ENCODE peak calls at places on chromosomes 4 and X, in six cellular contexts. V, W, U, F, I and Y are unnamed samples.

GRCh38 chrX:54044877-54045328 is 630 bp upstream of the PHF8 start:
- DNase-seq in V (no peak), W (peak; percentile 60), U (peak; percentile 8), F (no peak), I (peak; percentile 49), Y (peak; percentile 85)

GRCh38 chr4:169342159-169342865 is 71.6 kb upstream of the SH3RF1 start:
- DNase-seq in V (no peak), W (no peak), U (no peak), F (no peak), I (no peak), Y (no peak)

GRCh38 chr4:12116009-12116542 is 687.4 kb upstream of the HS3ST1 start:
- DNase-seq in V (no peak), W (no peak), U (no peak), F (no peak), I (no peak), Y (no peak)

GRCh38 chr4:98631506-98631905 is 26.9 kb downstream of the TSPAN5 start:
- DNase-seq in V (no peak), W (no peak), U (no peak), F (no peak), I (no peak), Y (peak; percentile 10)

GRCh38 chr4:112523764-112524505 is 8.0 kb upstream of the NEUROG2 start:
- DNase-seq in V (no peak), W (peak; percentile 17), U (no peak), F (peak; percentile 61), I (peak; percentile 54), Y (peak; percentile 79)

GRCh38 chr4:151486166-151486565 is 77.2 kb downstream of the FHIP1A start:
- DNase-seq in V (no peak), W (no peak), U (peak; percentile 86), F (no peak), I (no peak), Y (no peak)

GRCh38 chrX:105191878-105192277 is 28.6 kb downstream of the TEX13A start:
- DNase-seq in V (peak; percentile 5), W (no peak), U (peak; percentile 5), F (peak; percentile 23), I (no peak), Y (peak; percentile 32)

GRCh38 chr4:113472864-113473263 is 288.7 kb downstream of the CAMK2D start:
- DNase-seq in V (no peak), W (no peak), U (no peak), F (no peak), I (no peak), Y (no peak)

GRCh38 chr4:8766610-8767009 is 105.0 kb downstream of the HMX1 start:
- DNase-seq in V (no peak), W (no peak), U (no peak), F (no peak), I (no peak), Y (no peak)

GRCh38 chr4:1407657-1408333 is 1.6 kb upstream of the NKX1-1 start:
- DNase-seq in V (no peak), W (no peak), U (no peak), F (no peak), I (no peak), Y (no peak)

GRCh38 chrX:131752493-131753198 is 208.8 kb downstream of the OR13H1 start:
- DNase-seq in V (peak; percentile 89), W (no peak), U (no peak), F (no peak), I (peak; percentile 60), Y (peak; percentile 89)

GRCh38 chrX:16785247-16786138 is 773 bp upstream of the TXLNG start:
- DNase-seq in V (no peak), W (no peak), U (no peak), F (peak; percentile 10), I (no peak), Y (no peak)

GRCh38 chr4:23962462-23962861 is 72.6 kb upstream of the PPARGC1A start:
- DNase-seq in V (no peak), W (no peak), U (no peak), F (no peak), I (peak; percentile 28), Y (peak; percentile 58)

GRCh38 chr4:103425406-103425805 is 227.3 kb upstream of the CENPE start:
- DNase-seq in V (no peak), W (no peak), U (no peak), F (no peak), I (no peak), Y (no peak)

GRCh38 chr4:39304651-39305050 is 61.5 kb downstream of the RFC1 start:
- DNase-seq in V (no peak), W (no peak), U (peak; percentile 5), F (peak; percentile 79), I (no peak), Y (no peak)

GRCh38 chr4:181166742-181167399 is 1076.3 kb upstream of the TENM3 start:
- DNase-seq in V (no peak), W (no peak), U (no peak), F (no peak), I (no peak), Y (no peak)

GRCh38 chr4:6441202-6441582 is 31.2 kb downstream of the PPP2R2C start:
- DNase-seq in V (no peak), W (no peak), U (no peak), F (no peak), I (no peak), Y (no peak)

GRCh38 chr4:11368701-11369115 is 60.0 kb downstream of the HS3ST1 start:
- DNase-seq in V (no peak), W (no peak), U (no peak), F (no peak), I (no peak), Y (no peak)

GRCh38 chr4:143514432-143514831 is 930 bp downstream of the SMARCA5 start:
- DNase-seq in V (peak; percentile 49), W (peak; percentile 34), U (peak; percentile 52), F (peak; percentile 72), I (peak; percentile 7), Y (no peak)

GRCh38 chrX:151398346-151398745 is 1.3 kb downstream of the VMA21 start:
- DNase-seq in V (no peak), W (no peak), U (no peak), F (no peak), I (no peak), Y (no peak)

GRCh38 chr4:111404673-111405072 is 740.6 kb upstream of the FAM241A start:
- DNase-seq in V (no peak), W (peak; percentile 23), U (no peak), F (no peak), I (no peak), Y (no peak)

GRCh38 chr4:139843643-139844042 is 178.0 kb downstream of the MGST2 start:
- DNase-seq in V (no peak), W (no peak), U (no peak), F (no peak), I (no peak), Y (no peak)

GRCh38 chrX:100648601-100649417 is 4.8 kb downstream of the SRPX2 start:
- DNase-seq in V (no peak), W (peak; percentile 20), U (no peak), F (peak; percentile 63), I (no peak), Y (peak; percentile 17)

GRCh38 chrX:2848806-2849420 is 20.2 kb downstream of the GYG2 start:
- DNase-seq in V (no peak), W (no peak), U (peak; percentile 75), F (no peak), I (no peak), Y (peak; percentile 80)

GRCh38 chr4:6999172-7000086 is 43.7 kb upstream of the TADA2B start:
- DNase-seq in V (no peak), W (no peak), U (no peak), F (no peak), I (no peak), Y (no peak)

GRCh38 chr4:1245481-1246051 is 3.4 kb downstream of the CTBP1 start:
- DNase-seq in V (no peak), W (no peak), U (no peak), F (no peak), I (no peak), Y (peak; percentile 18)

GRCh38 chr4:127224556-127224955 is 408.2 kb upstream of the INTU start:
- DNase-seq in V (no peak), W (peak; percentile 69), U (no peak), F (no peak), I (no peak), Y (no peak)

GRCh38 chr4:126839066-126839465 is 793.7 kb upstream of the INTU start:
- DNase-seq in V (no peak), W (no peak), U (no peak), F (no peak), I (no peak), Y (no peak)

GRCh38 chr4:139884438-139884837 is 218.8 kb downstream of the MGST2 start:
- DNase-seq in V (no peak), W (no peak), U (no peak), F (no peak), I (no peak), Y (no peak)